ENCODE peak calls at places on chromosomes 2 and 18, in four cellular contexts. M is upper lobe of left lung, Z is adrenal gland, K is heart left ventricle. V is an unnamed sample.

GRCh38 chr2:60445684-60446184 is 107.7 kb downstream of the BCL11A start:
- DNase-seq in Z (no peak), K (no peak), M (no peak), V (no peak)

GRCh38 chr18:35811896-35812295 is 160.6 kb upstream of the RMP24 start:
- DNase-seq in M (no peak), Z (no peak), K (no peak), V (no peak)

GRCh38 chr2:47602996-47603395 is 179.9 kb upstream of the MSH6 start:
- DNase-seq in Z (no peak), K (no peak), M (no peak), V (no peak)

GRCh38 chr2:70412294-70413075 is 110.6 kb upstream of the FAM136A start:
- DNase-seq in Z (no peak), K (no peak), M (no peak), V (no peak)

GRCh38 chr2:73101626-73102256 is 11.0 kb downstream of the RAB11FIP5 start:
- DNase-seq in M (no peak), Z (no peak), K (peak; percentile 27), V (no peak)

GRCh38 chr18:67876866-67877265 is 360.3 kb upstream of the DSEL start:
- DNase-seq in Z (no peak), M (no peak), K (no peak), V (no peak)

GRCh38 chr2:176112375-176113302 is 3.9 kb upstream of the HOXD10 start:
- DNase-seq in M (peak; percentile 33), K (no peak), Z (no peak), V (no peak)

GRCh38 chr2:44836174-44836573 is 105.3 kb upstream of the SIX3 start:
- DNase-seq in M (no peak), K (no peak), Z (no peak), V (no peak)

GRCh38 chr2:127593228-127594115 is 52.5 kb upstream of the GPR17 start:
- DNase-seq in Z (no peak), K (no peak), M (peak; percentile 71), V (peak; percentile 72)

GRCh38 chr18:4058179-4058578 is 396.9 kb downstream of the DLGAP1 start:
- DNase-seq in Z (no peak), M (no peak), K (no peak), V (no peak)

GRCh38 chr2:45119038-45119437 is 109.8 kb upstream of the SIX2 start:
- DNase-seq in M (no peak), K (no peak), Z (no peak), V (peak; percentile 62)

GRCh38 chr2:223513771-223514455 is 88.2 kb downstream of the SCG2 start:
- DNase-seq in K (no peak), M (no peak), Z (no peak), V (no peak)

DNA sequence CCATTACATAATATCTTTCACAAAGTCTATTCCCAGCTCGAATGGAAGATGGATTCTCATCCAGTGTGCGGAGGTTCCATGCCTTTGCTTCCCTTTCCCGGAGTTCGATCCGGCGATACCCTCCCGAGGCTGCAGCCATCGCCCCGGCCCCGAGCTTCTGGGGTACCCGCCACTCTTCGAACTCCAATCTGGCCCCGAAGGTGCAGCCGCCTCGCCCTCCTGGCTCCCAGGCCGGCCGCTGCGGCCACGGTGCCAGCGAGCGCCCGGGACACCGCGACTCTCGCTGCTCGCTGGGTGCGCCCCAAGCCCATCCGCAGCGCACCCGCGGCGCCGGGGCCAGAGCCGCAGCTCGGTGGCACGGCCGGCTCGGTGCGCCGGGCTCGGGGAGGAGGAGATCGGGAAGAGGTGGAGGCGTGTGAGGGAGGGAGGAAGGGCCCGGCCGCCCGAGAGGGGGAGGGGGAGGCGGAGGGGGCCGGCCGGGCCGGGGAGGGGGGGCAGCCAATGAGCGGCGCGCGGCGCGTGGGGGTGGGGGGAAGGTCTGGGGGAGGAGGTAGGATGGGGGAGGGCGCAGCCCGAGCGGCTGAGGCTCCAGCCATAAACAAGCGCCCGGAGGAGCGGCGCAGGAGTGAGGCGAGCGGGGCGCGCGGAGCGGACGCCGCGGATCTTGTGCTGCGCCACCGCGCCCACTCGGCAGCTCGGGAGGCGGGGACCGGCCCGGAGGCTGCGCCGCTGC is at the start of gene CRIM1:
- DNase-seq in M (peak; percentile 97), K (peak; percentile 93), Z (peak; percentile 91), V (peak; percentile 95)
- TF ChIP-seq POLR2A in M (peak; percentile 93), K (no peak), Z (peak; percentile 81), V (peak; percentile 57)

GRCh38 chr2:36358317-36358659 is 2.7 kb downstream of the CRIM1 start:
- DNase-seq in M (no peak), K (no peak), Z (no peak), V (no peak)

GRCh38 chr2:36356990-36357505 is 1.5 kb downstream of the CRIM1 start:
- DNase-seq in Z (peak; percentile 30), K (no peak), M (no peak), V (no peak)

GRCh38 chr2:36356199-36356989 is 816 bp downstream of the CRIM1 start:
- DNase-seq in M (peak; percentile 91), K (peak; percentile 78), Z (peak; percentile 64), V (no peak)

GRCh38 chr2:36359006-36359580 is 3.5 kb downstream of the CRIM1 start:
- DNase-seq in K (no peak), Z (no peak), M (no peak), V (no peak)

DNA sequence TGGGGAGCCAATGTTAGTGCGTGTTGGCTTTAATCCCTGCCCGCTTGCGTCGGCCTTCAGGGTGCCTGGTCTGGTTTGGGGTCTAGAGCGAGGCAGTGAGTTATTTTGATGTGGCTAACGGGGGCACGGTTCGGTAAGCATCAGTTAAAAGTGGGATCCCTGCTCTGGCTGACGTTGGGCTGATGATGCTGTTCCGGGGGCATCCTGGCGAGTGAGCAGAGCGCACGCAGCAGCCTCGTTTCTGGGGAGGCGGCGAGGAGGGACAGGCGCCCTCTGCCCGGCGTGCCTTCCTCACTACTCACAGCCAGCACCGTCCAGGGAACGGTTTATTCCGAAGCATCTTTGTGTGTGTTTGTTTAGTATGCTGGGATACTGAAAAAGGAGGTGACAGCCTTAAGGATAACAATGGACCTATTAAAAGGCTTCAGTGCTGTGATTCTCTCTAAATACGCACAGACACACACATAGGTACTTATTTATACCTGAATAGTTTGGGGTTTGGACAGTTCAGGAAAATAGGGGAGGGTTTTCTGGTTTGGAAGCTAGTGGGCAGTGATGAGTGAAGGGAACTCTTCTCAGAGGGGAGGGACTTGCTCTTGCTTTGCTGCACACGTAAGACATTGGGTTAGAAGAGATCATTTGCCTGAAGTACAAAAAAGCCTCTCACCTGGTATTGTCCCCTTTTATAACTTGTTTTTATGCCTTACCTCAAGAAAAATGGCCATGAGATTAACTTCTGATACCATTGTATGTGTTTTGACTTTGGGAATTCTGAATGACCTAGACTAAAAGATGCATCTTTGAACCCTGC is 2.1 kb downstream of the CRIM1 start:
- DNase-seq in M (peak; percentile 66), K (peak; percentile 66), Z (peak; percentile 25), V (no peak)
- TF ChIP-seq POLR2A in M (peak; percentile 22), K (no peak), Z (no peak), V (peak; percentile 12)

DNA sequence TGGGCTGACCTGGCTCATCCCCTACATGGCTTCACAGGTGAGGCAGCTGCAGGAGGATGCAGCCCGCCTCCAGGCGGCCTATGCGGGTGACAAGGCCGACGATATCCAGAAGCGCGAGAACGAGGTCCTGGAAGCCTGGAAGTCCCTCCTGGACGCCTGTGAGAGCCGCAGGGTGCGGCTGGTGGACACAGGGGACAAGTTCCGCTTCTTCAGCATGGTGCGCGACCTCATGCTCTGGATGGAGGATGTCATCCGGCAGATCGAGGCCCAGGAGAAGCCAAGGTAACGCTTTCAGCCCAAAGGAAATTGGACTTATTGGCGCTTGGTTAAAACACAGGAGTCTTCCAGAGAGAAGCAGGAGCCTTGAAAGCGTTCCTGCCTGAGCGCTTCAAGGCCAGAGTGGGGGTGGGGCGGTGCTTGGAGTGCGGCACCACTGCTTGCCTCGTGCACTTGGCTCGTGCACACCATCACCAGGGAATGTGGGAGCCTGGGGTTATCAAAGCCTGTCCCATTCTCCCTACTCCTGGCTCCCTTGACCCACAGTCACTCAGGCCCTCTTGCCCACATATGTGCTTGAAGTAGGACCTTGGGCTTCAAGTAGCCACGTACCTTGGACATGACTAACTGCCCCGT is 69.8 kb upstream of the EML6 start:
- DNase-seq in K (no peak), Z (peak; percentile 75), M (peak; percentile 60), V (no peak)
- TF ChIP-seq POLR2A in K (no peak), Z (no peak), M (no peak), V (no peak)

DNA sequence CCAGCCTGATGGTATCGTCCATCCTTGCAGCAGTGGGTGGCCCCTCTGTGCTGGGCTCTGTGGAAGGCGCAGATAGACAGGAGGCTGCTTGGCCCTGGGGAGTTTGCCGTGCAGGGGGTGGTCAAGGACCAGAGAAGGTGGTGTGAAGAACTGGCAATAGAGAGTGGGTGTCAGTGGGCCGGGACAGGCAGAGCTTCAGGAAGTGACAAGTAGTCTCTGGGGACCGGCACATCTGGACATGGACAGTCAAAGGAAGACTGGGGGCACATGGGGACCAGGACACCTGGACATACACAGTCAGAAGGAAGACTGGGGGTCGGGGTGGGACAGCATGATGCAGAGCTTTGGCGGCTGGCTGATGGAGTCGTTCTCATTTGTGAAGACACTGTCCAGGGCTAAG is 335.9 kb downstream of the AGAP1 start:
- DNase-seq in K (no peak), Z (no peak), M (no peak), V (no peak)
- TF ChIP-seq POLR2A in K (no peak), Z (no peak), M (no peak), V (no peak)

GRCh38 chr2:168801456-168801855 is 981 bp upstream of the NOSTRIN start:
- DNase-seq in K (no peak), M (no peak), Z (no peak), V (no peak)

GRCh38 chr2:168804214-168804613 is 1.8 kb downstream of the NOSTRIN start:
- DNase-seq in Z (peak; percentile 55), M (no peak), K (no peak), V (no peak)

GRCh38 chr2:168798888-168799410 is 3.5 kb upstream of the NOSTRIN start:
- DNase-seq in M (no peak), K (no peak), Z (no peak), V (no peak)

GRCh38 chr2:168802825-168803726 is 639 bp downstream of the NOSTRIN start:
- DNase-seq in Z (no peak), M (no peak), K (no peak), V (no peak)

GRCh38 chr2:168801961-168802824 is at the start of gene NOSTRIN:
- DNase-seq in Z (peak; percentile 50), K (no peak), M (no peak), V (no peak)
- TF ChIP-seq POLR2A in Z (peak; percentile 44), K (no peak), M (no peak), V (peak; percentile 32)

V was measured in esophagus muscularis mucosa.